ENCODE peak calls at places on chromosome 9, in seven cellular contexts. One of them, this sample, is unnamed.
A peak's percentile ranks its signal among the peaks of the same experiment; 100 is the strongest.

GRCh38 chr9:37107701-37108100 is 12.7 kb upstream of the ZCCHC7 start:
- DNase-seq in SK-N-SH: no peak
- DNase-seq in astrocyte: no peak
- DNase-seq in CD4-positive, alpha-beta memory T cell: peak; percentile 8
- DNase-seq in lung: no peak
- DNase-seq in transverse colon: no peak
- DNase-seq in cardiac muscle cell: no peak
- DNase-seq in this sample: no peak

GRCh38 chr9:129428890-129429577 is 191.9 kb downstream of the C9orf50 start:
- DNase-seq in SK-N-SH: no peak
- DNase-seq in transverse colon: no peak
- DNase-seq in CD4-positive, alpha-beta memory T cell: no peak
- DNase-seq in lung: no peak
- DNase-seq in astrocyte: no peak
- DNase-seq in cardiac muscle cell: no peak
- DNase-seq in this sample: no peak

GRCh38 chr9:130346431-130346830 is 80.9 kb downstream of the HMCN2 start:
- DNase-seq in SK-N-SH: no peak
- DNase-seq in CD4-positive, alpha-beta memory T cell: no peak
- DNase-seq in cardiac muscle cell: no peak
- DNase-seq in lung: no peak
- DNase-seq in astrocyte: no peak
- DNase-seq in transverse colon: no peak
- DNase-seq in this sample: no peak

GRCh38 chr9:120610975-120611689 is 31.2 kb upstream of the CDK5RAP2 start:
- DNase-seq in lung: no peak
- DNase-seq in astrocyte: no peak
- DNase-seq in CD4-positive, alpha-beta memory T cell: no peak
- DNase-seq in transverse colon: no peak
- DNase-seq in cardiac muscle cell: peak; percentile 5
- DNase-seq in SK-N-SH: no peak
- DNase-seq in this sample: no peak

GRCh38 chr9:127785933-127786772 is at the start of gene CDK9:
- DNase-seq in lung: peak; percentile 87
- DNase-seq in astrocyte: peak; percentile 70
- DNase-seq in SK-N-SH: peak; percentile 98
- DNase-seq in transverse colon: peak; percentile 94
- DNase-seq in cardiac muscle cell: peak; percentile 94
- DNase-seq in CD4-positive, alpha-beta memory T cell: peak; percentile 98
- DNase-seq in this sample: peak; percentile 84

GRCh38 chr9:135218331-135219225 is 131.1 kb downstream of the OLFM1 start:
- DNase-seq in transverse colon: no peak
- DNase-seq in lung: no peak
- DNase-seq in astrocyte: no peak
- DNase-seq in CD4-positive, alpha-beta memory T cell: no peak
- DNase-seq in SK-N-SH: peak; percentile 73
- DNase-seq in cardiac muscle cell: no peak
- DNase-seq in this sample: no peak

GRCh38 chr9:88775037-88775471 is 216.2 kb upstream of the S1PR3 start:
- DNase-seq in cardiac muscle cell: peak; percentile 97
- DNase-seq in astrocyte: peak; percentile 98
- DNase-seq in SK-N-SH: no peak
- DNase-seq in CD4-positive, alpha-beta memory T cell: no peak
- DNase-seq in lung: no peak
- DNase-seq in transverse colon: no peak
- DNase-seq in this sample: no peak

GRCh38 chr9:14027114-14027812 is 286.7 kb downstream of the NFIB start:
- DNase-seq in SK-N-SH: no peak
- DNase-seq in lung: peak; percentile 46
- DNase-seq in CD4-positive, alpha-beta memory T cell: no peak
- DNase-seq in astrocyte: no peak
- DNase-seq in cardiac muscle cell: peak; percentile 35
- DNase-seq in transverse colon: peak; percentile 37
- DNase-seq in this sample: no peak

GRCh38 chr9:70840266-70840665 is 281.2 kb downstream of the TRPM3 start:
- DNase-seq in cardiac muscle cell: no peak
- DNase-seq in astrocyte: no peak
- DNase-seq in CD4-positive, alpha-beta memory T cell: no peak
- DNase-seq in transverse colon: no peak
- DNase-seq in SK-N-SH: no peak
- DNase-seq in lung: no peak
- DNase-seq in this sample: no peak

GRCh38 chr9:70004310-70004709 is 39.3 kb upstream of the MAMDC2 start:
- DNase-seq in cardiac muscle cell: peak; percentile 7
- DNase-seq in astrocyte: peak; percentile 45
- DNase-seq in transverse colon: no peak
- DNase-seq in lung: no peak
- DNase-seq in SK-N-SH: no peak
- DNase-seq in CD4-positive, alpha-beta memory T cell: no peak
- DNase-seq in this sample: no peak

GRCh38 chr9:131671150-131671549 is 68.7 kb downstream of the RAPGEF1 start:
- DNase-seq in SK-N-SH: no peak
- DNase-seq in lung: no peak
- DNase-seq in transverse colon: no peak
- DNase-seq in astrocyte: no peak
- DNase-seq in cardiac muscle cell: no peak
- DNase-seq in CD4-positive, alpha-beta memory T cell: no peak
- DNase-seq in this sample: no peak

GRCh38 chr9:85172001-85172978 is 502.8 kb downstream of the NTRK2 start:
- DNase-seq in SK-N-SH: no peak
- DNase-seq in CD4-positive, alpha-beta memory T cell: no peak
- DNase-seq in astrocyte: peak; percentile 54
- DNase-seq in transverse colon: no peak
- DNase-seq in cardiac muscle cell: peak; percentile 12
- DNase-seq in lung: no peak
- DNase-seq in this sample: no peak

GRCh38 chr9:88949961-88950340 is 41.3 kb upstream of the S1PR3 start:
- DNase-seq in cardiac muscle cell: no peak
- DNase-seq in astrocyte: peak; percentile 56
- DNase-seq in SK-N-SH: no peak
- DNase-seq in CD4-positive, alpha-beta memory T cell: no peak
- DNase-seq in lung: no peak
- DNase-seq in transverse colon: no peak
- DNase-seq in this sample: peak; percentile 37

GRCh38 chr9:104858271-104858670 is 69.7 kb downstream of the ABCA1 start:
- DNase-seq in CD4-positive, alpha-beta memory T cell: no peak
- DNase-seq in lung: no peak
- DNase-seq in cardiac muscle cell: peak; percentile 21
- DNase-seq in SK-N-SH: no peak
- DNase-seq in transverse colon: no peak
- DNase-seq in astrocyte: peak; percentile 85
- DNase-seq in this sample: no peak

GRCh38 chr9:104858846-104859245 is 69.1 kb downstream of the ABCA1 start:
- DNase-seq in cardiac muscle cell: peak; percentile 34
- DNase-seq in astrocyte: no peak
- DNase-seq in lung: no peak
- DNase-seq in SK-N-SH: no peak
- DNase-seq in transverse colon: no peak
- DNase-seq in CD4-positive, alpha-beta memory T cell: no peak
- DNase-seq in this sample: no peak

GRCh38 chr9:104855837-104856236 is 72.1 kb downstream of the ABCA1 start:
- DNase-seq in transverse colon: no peak
- DNase-seq in SK-N-SH: no peak
- DNase-seq in cardiac muscle cell: no peak
- DNase-seq in astrocyte: no peak
- DNase-seq in lung: no peak
- DNase-seq in CD4-positive, alpha-beta memory T cell: no peak
- DNase-seq in this sample: no peak

GRCh38 chr9:104854613-104855012 is 73.3 kb downstream of the ABCA1 start:
- DNase-seq in astrocyte: no peak
- DNase-seq in transverse colon: no peak
- DNase-seq in CD4-positive, alpha-beta memory T cell: no peak
- DNase-seq in cardiac muscle cell: no peak
- DNase-seq in lung: no peak
- DNase-seq in SK-N-SH: no peak
- DNase-seq in this sample: no peak

GRCh38 chr9:104856413-104856941 is 71.5 kb downstream of the ABCA1 start:
- DNase-seq in cardiac muscle cell: peak; percentile 17
- DNase-seq in transverse colon: no peak
- DNase-seq in lung: no peak
- DNase-seq in astrocyte: no peak
- DNase-seq in CD4-positive, alpha-beta memory T cell: no peak
- DNase-seq in SK-N-SH: no peak
- DNase-seq in this sample: no peak
- H3K27ac ChIP-seq in cardiac muscle cell: no peak overlapping the region
- H3K27ac ChIP-seq in transverse colon: no peak overlapping the region
- H3K27ac ChIP-seq in lung: no peak overlapping the region
- H3K27ac ChIP-seq in astrocyte: no peak overlapping the region
- H3K27ac ChIP-seq in CD4-positive, alpha-beta memory T cell: no peak overlapping the region
- H3K27ac ChIP-seq in SK-N-SH: no peak overlapping the region
- H3K27ac ChIP-seq in this sample: no peak overlapping the region

GRCh38 chr9:79551999-79552398 is 19.8 kb upstream of the TLE4 start:
- DNase-seq in lung: no peak
- DNase-seq in transverse colon: no peak
- DNase-seq in SK-N-SH: no peak
- DNase-seq in CD4-positive, alpha-beta memory T cell: no peak
- DNase-seq in astrocyte: no peak
- DNase-seq in cardiac muscle cell: no peak
- DNase-seq in this sample: no peak
- H3K27ac ChIP-seq in lung: no peak overlapping the region
- H3K27ac ChIP-seq in transverse colon: no peak overlapping the region
- H3K27ac ChIP-seq in SK-N-SH: no peak overlapping the region
- H3K27ac ChIP-seq in CD4-positive, alpha-beta memory T cell: no peak overlapping the region
- H3K27ac ChIP-seq in astrocyte: no peak overlapping the region
- H3K27ac ChIP-seq in cardiac muscle cell: no peak overlapping the region
- H3K27ac ChIP-seq in this sample: no peak overlapping the region

GRCh38 chr9:87481890-87482855 is 15.5 kb upstream of the DAPK1 start:
- DNase-seq in SK-N-SH: peak; percentile 36
- DNase-seq in astrocyte: no peak
- DNase-seq in lung: no peak
- DNase-seq in transverse colon: no peak
- DNase-seq in CD4-positive, alpha-beta memory T cell: no peak
- DNase-seq in cardiac muscle cell: no peak
- DNase-seq in this sample: no peak
- H3K27ac ChIP-seq in SK-N-SH: no peak overlapping the region
- H3K27ac ChIP-seq in astrocyte: no peak overlapping the region
- H3K27ac ChIP-seq in lung: no peak overlapping the region
- H3K27ac ChIP-seq in transverse colon: no peak overlapping the region
- H3K27ac ChIP-seq in CD4-positive, alpha-beta memory T cell: no peak overlapping the region
- H3K27ac ChIP-seq in cardiac muscle cell: no peak overlapping the region
- H3K27ac ChIP-seq in this sample: no peak overlapping the region

DNA sequence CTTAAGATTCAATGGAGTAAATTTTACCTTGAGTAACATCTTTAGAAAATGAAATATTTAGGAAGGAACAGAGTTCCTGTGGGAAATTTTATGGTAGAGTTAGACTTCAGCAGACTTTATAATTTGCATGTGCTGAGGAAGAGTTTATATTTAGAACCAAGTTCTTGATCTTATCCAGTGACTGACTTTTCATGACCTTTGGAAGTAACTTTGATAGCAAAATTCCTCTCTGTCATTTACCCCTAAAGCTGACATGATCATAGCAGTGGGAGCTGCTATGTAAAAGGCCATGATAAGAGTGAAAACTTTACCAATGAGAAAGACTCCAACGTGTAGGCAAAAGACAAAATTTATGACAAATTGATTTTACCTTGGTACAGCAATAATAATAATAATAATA is 1071.8 kb upstream of the DMAC1 start:
- DNase-seq in astrocyte: no peak
- DNase-seq in lung: no peak
- DNase-seq in transverse colon: no peak
- DNase-seq in SK-N-SH: no peak
- DNase-seq in cardiac muscle cell: no peak
- DNase-seq in CD4-positive, alpha-beta memory T cell: no peak
- DNase-seq in this sample: no peak
- H3K27ac ChIP-seq in astrocyte: no peak overlapping the region
- H3K27ac ChIP-seq in lung: no peak overlapping the region
- H3K27ac ChIP-seq in transverse colon: no peak overlapping the region
- H3K27ac ChIP-seq in SK-N-SH: no peak overlapping the region
- H3K27ac ChIP-seq in cardiac muscle cell: peak overlapping the region; percentile 98
- H3K27ac ChIP-seq in CD4-positive, alpha-beta memory T cell: no peak overlapping the region
- H3K27ac ChIP-seq in this sample: no peak overlapping the region

GRCh38 chr9:95718263-95718662 is 157.2 kb upstream of the ERCC6L2 start:
- DNase-seq in lung: no peak
- DNase-seq in cardiac muscle cell: no peak
- DNase-seq in transverse colon: no peak
- DNase-seq in astrocyte: no peak
- DNase-seq in SK-N-SH: no peak
- DNase-seq in CD4-positive, alpha-beta memory T cell: no peak
- DNase-seq in this sample: no peak

GRCh38 chr9:95722141-95722540 is 153.3 kb upstream of the ERCC6L2 start:
- DNase-seq in SK-N-SH: no peak
- DNase-seq in transverse colon: peak; percentile 28
- DNase-seq in CD4-positive, alpha-beta memory T cell: no peak
- DNase-seq in cardiac muscle cell: no peak
- DNase-seq in astrocyte: no peak
- DNase-seq in lung: no peak
- DNase-seq in this sample: no peak

GRCh38 chr9:95720496-95720895 is 155.0 kb upstream of the ERCC6L2 start:
- DNase-seq in transverse colon: no peak
- DNase-seq in SK-N-SH: no peak
- DNase-seq in cardiac muscle cell: no peak
- DNase-seq in CD4-positive, alpha-beta memory T cell: no peak
- DNase-seq in astrocyte: no peak
- DNase-seq in lung: no peak
- DNase-seq in this sample: no peak

GRCh38 chr9:95719354-95719753 is 156.1 kb upstream of the ERCC6L2 start:
- DNase-seq in SK-N-SH: no peak
- DNase-seq in astrocyte: no peak
- DNase-seq in CD4-positive, alpha-beta memory T cell: no peak
- DNase-seq in transverse colon: peak; percentile 52
- DNase-seq in cardiac muscle cell: no peak
- DNase-seq in lung: no peak
- DNase-seq in this sample: no peak

GRCh38 chr9:95721132-95721531 is 154.4 kb upstream of the ERCC6L2 start:
- DNase-seq in CD4-positive, alpha-beta memory T cell: no peak
- DNase-seq in transverse colon: peak; percentile 64
- DNase-seq in astrocyte: no peak
- DNase-seq in cardiac muscle cell: no peak
- DNase-seq in lung: no peak
- DNase-seq in SK-N-SH: peak; percentile 47
- DNase-seq in this sample: no peak
- H3K27ac ChIP-seq in CD4-positive, alpha-beta memory T cell: no peak overlapping the region
- H3K27ac ChIP-seq in transverse colon: peak overlapping the region; percentile 63
- H3K27ac ChIP-seq in astrocyte: no peak overlapping the region
- H3K27ac ChIP-seq in cardiac muscle cell: no peak overlapping the region
- H3K27ac ChIP-seq in lung: no peak overlapping the region
- H3K27ac ChIP-seq in SK-N-SH: no peak overlapping the region
- H3K27ac ChIP-seq in this sample: no peak overlapping the region

This sample was measured in SJSA1.